ENCODE peak calls at places on chromosomes 5 and 9, in seven cellular contexts. W is cardiac fibroblast; Z is GM04504; L is stimulated activated CD4-positive, alpha-beta T cell treated with anti-CD3 and anti-CD28 coated beads, Interleukin-4, amount 100 ng/mL, for 4 hours; G is substantia nigra; T is DMS53; M is neural crest cell. A is an unnamed sample.

GRCh38 chr5:81397169-81397568 is 3.2 kb upstream of the ACOT12 start:
- DNase-seq in W (peak), Z (peak), L (no peak), G (no peak), T (no peak), M (no peak), A (peak)

GRCh38 chr5:97628011-97628410 is 445.0 kb upstream of the RIOK2 start:
- DNase-seq in W (peak), Z (no peak), L (no peak), G (no peak), T (no peak), M (no peak), A (peak)

GRCh38 chr9:115531410-115532130 is 413.6 kb upstream of the TNC start:
- DNase-seq in W (peak), Z (peak), L (no peak), G (no peak), T (no peak), M (no peak), A (no peak)

GRCh38 chr9:135574943-135575342 is 13.4 kb downstream of the PAEP start:
- DNase-seq in W (no peak), Z (no peak), L (no peak), G (no peak), T (no peak), M (no peak), A (no peak)

GRCh38 chr5:143446535-143447226 is 43.2 kb upstream of the NR3C1 start:
- DNase-seq in W (no peak), Z (no peak), L (no peak), G (no peak), T (no peak), M (no peak), A (no peak)

GRCh38 chr9:13267743-13268142 is 11.7 kb downstream of the MPDZ start:
- DNase-seq in W (peak), Z (peak), L (no peak), G (no peak), T (no peak), M (no peak), A (peak)

GRCh38 chr9:137217276-137218211 is 4.5 kb downstream of the RNF208 start:
- DNase-seq in W (no peak), Z (no peak), L (no peak), G (no peak), T (no peak), M (no peak), A (peak)

GRCh38 chr9:129171993-129172751 is 5.9 kb downstream of the IER5L start:
- DNase-seq in W (no peak), Z (no peak), L (no peak), G (no peak), T (no peak), M (no peak), A (no peak)

GRCh38 chr9:124281934-124282351 is 24.2 kb downstream of the NEK6 start:
- DNase-seq in W (no peak), Z (no peak), L (no peak), G (no peak), T (no peak), M (no peak), A (no peak)

GRCh38 chr5:180085837-180086236 is 14.3 kb upstream of the RNF130 start:
- DNase-seq in W (peak), Z (no peak), L (no peak), G (no peak), T (peak), M (no peak), A (no peak)

GRCh38 chr9:73153793-73154227 is 2.1 kb downstream of the ANXA1 start:
- DNase-seq in W (peak), Z (no peak), L (no peak), G (no peak), T (no peak), M (no peak), A (peak)

GRCh38 chr5:159452480-159453167 is 122.3 kb upstream of the IL12B start:
- DNase-seq in W (no peak), Z (no peak), L (no peak), G (no peak), T (peak), M (no peak), A (no peak)

GRCh38 chr9:122975196-122975595 is 34.4 kb downstream of the RABGAP1 start:
- DNase-seq in W (no peak), Z (no peak), L (no peak), G (no peak), T (no peak), M (no peak), A (no peak)

GRCh38 chr5:68264024-68264956 is 48.7 kb downstream of the PIK3R1 start:
- DNase-seq in W (peak), Z (no peak), L (no peak), G (no peak), T (no peak), M (no peak), A (peak)

GRCh38 chr9:110444911-110445310 is 107.2 kb upstream of the TXNDC8 start:
- DNase-seq in W (peak), Z (peak), L (no peak), G (no peak), T (no peak), M (no peak), A (no peak)

GRCh38 chr5:135208555-135209494 is 174.8 kb upstream of the PITX1 start:
- DNase-seq in W (peak), Z (peak), L (no peak), G (no peak), T (peak), M (no peak), A (peak)

GRCh38 chr9:136542246-136543041 is 3.4 kb downstream of the NOTCH1 start:
- DNase-seq in W (no peak), Z (no peak), L (no peak), G (peak), T (no peak), M (no peak), A (peak)

GRCh38 chr5:115363879-115364278 is 67.4 kb upstream of the CCDC112 start:
- DNase-seq in W (no peak), Z (no peak), L (no peak), G (no peak), T (no peak), M (no peak), A (peak)

GRCh38 chr9:5690278-5690677 is 61.4 kb downstream of the RIC1 start:
- DNase-seq in W (no peak), Z (no peak), L (no peak), G (no peak), T (no peak), M (no peak), A (no peak)

GRCh38 chr9:93303258-93303771 is 119.4 kb downstream of the WNK2 start:
- DNase-seq in W (no peak), Z (no peak), L (no peak), G (no peak), T (no peak), M (no peak), A (no peak)

GRCh38 chr9:38035873-38036272 is 33.2 kb downstream of the SHB start:
- DNase-seq in W (peak), Z (no peak), L (no peak), G (no peak), T (no peak), M (no peak), A (no peak)

GRCh38 chr9:33614001-33614687 is 90.1 kb downstream of the ANKRD18B start:
- DNase-seq in W (no peak), Z (no peak), L (no peak), G (no peak), T (no peak), M (no peak), A (no peak)

GRCh38 chr5:176812269-176813259 is 2.2 kb downstream of the UNC5A start:
- DNase-seq in W (peak), Z (no peak), L (no peak), G (no peak), T (peak), M (peak), A (peak)

GRCh38 chr5:124289641-124290201 is 456.7 kb downstream of the ZNF608 start:
- DNase-seq in W (peak), Z (no peak), L (no peak), G (no peak), T (peak), M (no peak), A (peak)

GRCh38 chr9:93954436-93955355 is at the start of gene BARX1:
- DNase-seq in W (no peak), Z (no peak), L (no peak), G (no peak), T (peak), M (no peak), A (peak)

GRCh38 chr5:68368686-68369359 is 153.3 kb downstream of the PIK3R1 start:
- DNase-seq in W (peak), Z (no peak), L (no peak), G (no peak), T (peak), M (no peak), A (peak)

GRCh38 chr5:180137401-180138213 is 66.0 kb upstream of the RNF130 start:
- DNase-seq in W (no peak), Z (no peak), L (no peak), G (no peak), T (no peak), M (no peak), A (peak)

GRCh38 chr5:173718469-173718868 is 102.0 kb upstream of the BOD1 start:
- DNase-seq in W (no peak), Z (no peak), L (no peak), G (no peak), T (peak), M (no peak), A (peak)

GRCh38 chr5:39977231-39977630 is 552.5 kb upstream of the DAB2 start:
- DNase-seq in W (no peak), Z (no peak), L (no peak), G (no peak), T (no peak), M (no peak), A (no peak)

GRCh38 chr9:70478963-70479641 is 64.6 kb upstream of the KLF9 start:
- DNase-seq in W (peak), Z (no peak), L (no peak), G (no peak), T (no peak), M (no peak), A (peak)

GRCh38 chr9:32294051-32294600 is 90.3 kb upstream of the ACO1 start:
- DNase-seq in W (no peak), Z (no peak), L (no peak), G (no peak), T (no peak), M (no peak), A (no peak)